ENCODE peak calls at places on chromosomes 13 and 19, in five cellular contexts. V, K, W, Z and R are unnamed samples.

GRCh38 chr19:14718522-14719113 is 28.8 kb downstream of the ZNF333 start:
- DNase-seq in V (no peak), K (peak; percentile 3), W (peak; percentile 6), Z (no peak), R (no peak)

GRCh38 chr13:54018485-54018884 is 989.9 kb downstream of the OLFM4 start:
- DNase-seq in V (no peak), K (no peak), W (no peak), Z (no peak), R (no peak)

GRCh38 chr13:76944457-76944856 is 3.9 kb upstream of the ACOD1 start:
- DNase-seq in V (no peak), K (peak; percentile 69), W (peak; percentile 88), Z (no peak), R (no peak)

GRCh38 chr13:112449545-112449930 is 73.4 kb downstream of the SPACA7 start:
- DNase-seq in V (no peak), K (no peak), W (no peak), Z (no peak), R (peak; percentile 35)

GRCh38 chr13:50693755-50694154 is 149.7 kb downstream of the DLEU7 start:
- DNase-seq in V (no peak), K (peak; percentile 80), W (peak; percentile 67), Z (no peak), R (peak; percentile 79)

GRCh38 chr19:46607441-46607841 is 6.3 kb downstream of the CALM3 start:
- DNase-seq in V (no peak), K (no peak), W (no peak), Z (peak; percentile 27), R (peak; percentile 63)

GRCh38 chr13:39186205-39186880 is 148.1 kb downstream of the NHLRC3 start:
- DNase-seq in V (no peak), K (no peak), W (no peak), Z (no peak), R (no peak)

GRCh38 chr19:35318679-35319448 is 10.1 kb upstream of the CD22 start:
- DNase-seq in V (no peak), K (peak; percentile 29), W (peak; percentile 97), Z (peak; percentile 83), R (peak; percentile 90)

GRCh38 chr19:10655457-10656312 is 1.5 kb downstream of the ILF3 start:
- DNase-seq in V (no peak), K (peak; percentile 42), W (peak; percentile 76), Z (no peak), R (no peak)

GRCh38 chr13:106507560-106508274 is 27.7 kb downstream of the EFNB2 start:
- DNase-seq in V (no peak), K (peak; percentile 99), W (peak; percentile 79), Z (no peak), R (no peak)

GRCh38 chr13:109924376-109924775 is 138.0 kb upstream of the IRS2 start:
- DNase-seq in V (no peak), K (no peak), W (no peak), Z (no peak), R (no peak)

GRCh38 chr13:114212096-114212495 is 22.6 kb upstream of the CDC16 start:
- DNase-seq in V (no peak), K (peak; percentile 65), W (peak; percentile 51), Z (no peak), R (no peak)

GRCh38 chr19:19296953-19297689 is 23.2 kb downstream of the SUGP1 start:
- DNase-seq in V (no peak), K (no peak), W (no peak), Z (no peak), R (no peak)

GRCh38 chr19:42662714-42663113 is 68.0 kb upstream of the CEACAM8 start:
- DNase-seq in V (no peak), K (no peak), W (no peak), Z (no peak), R (no peak)

GRCh38 chr13:39095500-39095899 is 57.2 kb downstream of the NHLRC3 start:
- DNase-seq in V (no peak), K (no peak), W (no peak), Z (no peak), R (no peak)

GRCh38 chr19:53671621-53672111 is 39.9 kb downstream of the DPRX start:
- DNase-seq in V (no peak), K (no peak), W (no peak), Z (no peak), R (no peak)

GRCh38 chr13:80363890-80364503 is 23.1 kb upstream of the SPRY2 start:
- DNase-seq in V (no peak), K (peak; percentile 13), W (peak; percentile 67), Z (no peak), R (no peak)

GRCh38 chr19:55526216-55527196 is 10.4 kb downstream of the SBK2 start:
- DNase-seq in V (no peak), K (peak; percentile 52), W (peak; percentile 83), Z (peak; percentile 84), R (peak; percentile 82)

GRCh38 chr19:18002347-18002850 is 5.6 kb upstream of the ARRDC2 start:
- DNase-seq in V (no peak), K (no peak), W (no peak), Z (peak; percentile 86), R (no peak)

GRCh38 chr13:52405767-52406494 is at the start of gene THSD1:
- DNase-seq in V (no peak), K (peak; percentile 62), W (peak; percentile 73), Z (peak; percentile 69), R (peak; percentile 86)

GRCh38 chr13:102879793-102880499 is 34.1 kb downstream of the ERCC5 start:
- DNase-seq in V (no peak), K (no peak), W (no peak), Z (no peak), R (no peak)

GRCh38 chr13:102902789-102903347 is 57.0 kb downstream of the ERCC5 start:
- DNase-seq in V (no peak), K (no peak), W (no peak), Z (no peak), R (no peak)

GRCh38 chr19:5697890-5698634 is 8.0 kb downstream of the RPL36 start:
- DNase-seq in V (no peak), K (no peak), W (no peak), Z (no peak), R (no peak)

GRCh38 chr13:46520188-46520587 is 32.8 kb upstream of the LRCH1 start:
- DNase-seq in V (no peak), K (no peak), W (no peak), Z (no peak), R (no peak)

GRCh38 chr13:97432232-97432916 is 1.6 kb upstream of the RAP2A start:
- DNase-seq in V (no peak), K (no peak), W (no peak), Z (no peak), R (no peak)

GRCh38 chr13:109840201-109840892 is 54.0 kb upstream of the IRS2 start:
- DNase-seq in V (no peak), K (peak; percentile 81), W (peak; percentile 74), Z (no peak), R (no peak)

GRCh38 chr19:532578-533484 is 1.3 kb downstream of the CDC34 start:
- DNase-seq in V (peak; percentile 60), K (peak; percentile 58), W (peak; percentile 83), Z (peak; percentile 78), R (peak; percentile 85)

GRCh38 chr13:27425151-27425917 is 915 bp downstream of the GTF3A start:
- DNase-seq in V (no peak), K (peak; percentile 29), W (peak; percentile 38), Z (no peak), R (no peak)

GRCh38 chr19:10430505-10431253 is 10.3 kb downstream of the PDE4A start:
- DNase-seq in V (no peak), K (peak; percentile 45), W (peak; percentile 81), Z (peak; percentile 83), R (peak; percentile 88)

GRCh38 chr19:41696402-41697197 is 8.5 kb upstream of the CEACAM7 start:
- DNase-seq in V (peak; percentile 40), K (no peak), W (peak; percentile 16), Z (no peak), R (no peak)

GRCh38 chr19:44258139-44258538 is 1.5 kb upstream of the ZNF233 start:
- DNase-seq in V (no peak), K (no peak), W (no peak), Z (no peak), R (no peak)
- H3K9me3 ChIP-seq in V (peaks cover 13% of the 10 kb centered on the region), K (no peaks in the 10 kb centered on the region), W (peaks cover 15% of the 10 kb centered on the region), Z (peaks cover 88% of the 10 kb centered on the region), R (peaks cover 70% of the 10 kb centered on the region)

DNA sequence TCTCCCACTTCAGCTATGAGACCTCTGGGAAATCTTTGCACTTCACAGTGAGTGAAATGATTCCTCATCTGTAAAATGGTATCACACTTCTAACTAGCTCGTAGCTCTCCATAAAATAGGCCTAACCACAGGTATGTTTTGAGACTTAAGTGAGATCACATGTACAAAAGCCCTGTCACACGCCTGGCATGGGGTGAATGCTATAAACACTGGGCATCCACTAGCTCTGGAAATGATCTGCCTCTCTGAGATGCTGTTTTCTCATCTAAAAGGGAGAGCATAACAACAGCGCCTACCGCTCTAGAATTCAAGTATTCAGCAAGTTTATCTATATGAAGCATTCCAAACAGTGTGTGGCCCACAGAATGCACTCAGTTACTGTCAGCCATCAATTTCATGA is 2.2 kb downstream of the AKT2 start:
- DNase-seq in V (no peak), K (peak; percentile 23), W (peak; percentile 61), Z (no peak), R (no peak)
- H3K4me1 ChIP-seq in V (peaks cover 8% of the 10 kb centered on the region), K (peaks cover 17% of the 10 kb centered on the region), W (peaks cover 54% of the 10 kb centered on the region), Z (peaks cover 69% of the 10 kb centered on the region), R (peaks cover 58% of the 10 kb centered on the region)

GRCh38 chr13:73140804-73141203 is 82.0 kb downstream of the KLF5 start:
- DNase-seq in V (no peak), K (no peak), W (no peak), Z (no peak), R (no peak)

GRCh38 chr13:73142091-73142490 is 83.3 kb downstream of the KLF5 start:
- DNase-seq in V (no peak), K (peak; percentile 14), W (no peak), Z (no peak), R (no peak)

GRCh38 chr13:73138967-73139491 is 80.2 kb downstream of the KLF5 start:
- DNase-seq in V (peak; percentile 85), K (peak; percentile 21), W (no peak), Z (no peak), R (no peak)

GRCh38 chr13:73138276-73138950 is 79.6 kb downstream of the KLF5 start:
- DNase-seq in V (peak; percentile 89), K (peak; percentile 77), W (peak; percentile 71), Z (no peak), R (no peak)

DNA sequence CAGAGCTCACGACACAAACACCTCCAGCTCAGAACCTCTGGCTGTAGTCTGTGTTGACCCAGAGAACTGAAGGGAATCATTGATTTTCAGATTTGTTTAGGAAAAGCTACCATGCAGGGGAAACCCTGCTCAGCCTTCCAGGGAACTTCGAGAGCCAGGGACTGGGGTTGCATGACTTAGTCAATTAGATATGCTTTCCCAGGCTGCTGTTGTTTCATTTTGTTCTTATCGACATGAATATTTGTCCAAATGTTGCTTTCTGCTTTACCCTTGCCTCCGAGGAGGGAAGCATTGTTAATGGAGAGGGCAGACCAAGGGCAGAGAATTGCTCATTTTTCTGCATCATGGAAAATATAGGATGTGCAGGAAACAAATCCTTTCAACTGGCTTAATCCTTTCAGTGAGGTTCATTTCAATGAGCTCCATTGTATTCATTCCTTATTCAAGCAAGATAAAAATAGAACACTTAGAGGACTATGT is 82.5 kb downstream of the KLF5 start:
- DNase-seq in V (no peak), K (peak; percentile 61), W (no peak), Z (no peak), R (no peak)
- H3K4me3 ChIP-seq in V (no peak overlapping the region), K (no peak overlapping the region), W (no peak overlapping the region), Z (peak overlapping the region; percentile 17), R (no peak overlapping the region)

DNA sequence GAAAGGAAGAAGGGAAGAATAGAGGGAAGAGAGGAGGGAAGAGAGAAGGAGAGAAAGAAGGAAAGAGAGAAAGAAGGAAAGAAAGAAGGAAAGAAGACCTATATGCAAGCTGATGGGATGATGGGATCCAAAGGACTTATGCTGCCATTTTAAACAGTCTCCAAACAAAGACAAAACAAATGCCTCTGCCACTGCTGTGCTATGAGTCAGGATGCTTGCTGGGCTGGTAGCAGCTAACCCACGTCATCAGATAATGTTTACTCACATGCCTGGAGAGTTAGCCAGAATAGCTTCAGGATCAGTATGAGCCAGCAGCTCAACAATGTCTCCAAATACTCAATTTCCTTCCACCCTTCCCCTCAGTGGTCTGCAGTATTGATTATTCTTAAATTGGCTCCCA is 12.0 kb upstream of the ZNF274 start:
- DNase-seq in V (no peak), K (peak; percentile 44), W (peak; percentile 62), Z (no peak), R (no peak)
- H3K9me3 ChIP-seq in V (peaks cover 54% of the 10 kb centered on the region), K (no peaks in the 10 kb centered on the region), W (peaks cover 3% of the 10 kb centered on the region), Z (peaks cover 97% of the 10 kb centered on the region), R (peaks cover 61% of the 10 kb centered on the region)